ENCODE peak calls at places on chromosome 4, in seven cellular contexts. Z is fibroblast of mammary gland; Q is SW480; L is NCI-H1694 treated with DMSO at 0.1 percent for 48 hours; P is Karpas-422; Y is stimulated activated CD4-positive, alpha-beta T cell treated with anti-CD3 and anti-CD28 coated beads, Interleukin-2, amount 100 ng/mL, for 48 hours; B is GM23338. R is an unnamed sample.

GRCh38 chr4:81166431-81166830 is 48.6 kb downstream of the PRKG2 start:
- DNase-seq in B (no peak), Z (peak), Y (no peak), Q (no peak), L (peak), P (no peak), R (peak)

GRCh38 chr4:83644677-83645639 is 109.0 kb downstream of the GPAT3 start:
- DNase-seq in Q (peak), Z (peak), B (peak), Y (peak), P (peak), L (peak), R (peak)

GRCh38 chr4:170214731-170215130 is 125.0 kb upstream of the AADAT start:
- DNase-seq in P (no peak), Q (no peak), Y (no peak), L (no peak), B (no peak), Z (no peak), R (no peak)

GRCh38 chr4:152516156-152516555 is 19.7 kb downstream of the FBXW7 start:
- DNase-seq in B (peak), Z (peak), L (no peak), Q (no peak), Y (no peak), P (no peak), R (no peak)

GRCh38 chr4:151226004-151226932 is 50.7 kb upstream of the PRSS48 start:
- DNase-seq in P (no peak), L (no peak), Q (no peak), Y (no peak), Z (peak), B (no peak), R (no peak)

GRCh38 chr4:128810331-128810870 is 901 bp downstream of the JADE1 start:
- DNase-seq in B (no peak), L (peak), Q (peak), P (peak), Z (peak), Y (peak), R (peak)

GRCh38 chr4:126106658-126107057 is 791.9 kb downstream of the FAT4 start:
- DNase-seq in Y (no peak), P (no peak), Q (no peak), L (no peak), B (peak), Z (peak), R (no peak)

GRCh38 chr4:89939994-89940393 is 45.3 kb downstream of the MMRN1 start:
- DNase-seq in Q (no peak), Y (no peak), P (peak), B (no peak), L (peak), Z (no peak), R (no peak)

GRCh38 chr4:2291705-2292651 is 30.1 kb upstream of the MXD4 start:
- DNase-seq in Q (no peak), B (no peak), Y (no peak), P (no peak), L (no peak), Z (no peak), R (no peak)

GRCh38 chr4:38141808-38142500 is 181.8 kb downstream of the PTTG2 start:
- DNase-seq in Z (peak), Y (no peak), B (no peak), P (no peak), L (no peak), Q (no peak), R (no peak)

GRCh38 chr4:5890063-5890727 is 2.7 kb downstream of the CRMP1 start:
- DNase-seq in Q (no peak), Z (no peak), B (peak), L (peak), P (no peak), Y (no peak), R (peak)

GRCh38 chr4:168699224-168699878 is 202.5 kb downstream of the PALLD start:
- DNase-seq in Z (no peak), L (no peak), Y (no peak), Q (no peak), P (no peak), B (no peak), R (no peak)

GRCh38 chr4:91936301-91936700 is 367.5 kb upstream of the GRID2 start:
- DNase-seq in P (no peak), B (no peak), L (peak), Z (no peak), Y (no peak), Q (no peak), R (no peak)

GRCh38 chr4:38757945-38758344 is 24.8 kb downstream of the TLR10 start:
- DNase-seq in L (no peak), P (peak), B (peak), Q (peak), Y (no peak), Z (peak), R (no peak)

GRCh38 chr4:118711047-118711446 is 25.9 kb downstream of the METTL14 start:
- DNase-seq in P (no peak), Z (peak), B (no peak), Y (no peak), L (no peak), Q (no peak), R (no peak)

GRCh38 chr4:126784966-126785580 is 847.7 kb upstream of the INTU start:
- DNase-seq in Q (no peak), Z (no peak), P (no peak), Y (no peak), L (no peak), B (no peak), R (no peak)

GRCh38 chr4:139042981-139043460 is 27.4 kb downstream of the NOCT start:
- DNase-seq in Q (no peak), Y (no peak), Z (no peak), L (no peak), P (no peak), B (no peak), R (peak)

GRCh38 chr4:169655401-169655800 is 35.0 kb downstream of the CLCN3 start:
- DNase-seq in P (no peak), Q (no peak), Y (no peak), Z (no peak), L (no peak), B (no peak), R (no peak)

GRCh38 chr4:10096201-10096975 is 20.2 kb downstream of the WDR1 start:
- DNase-seq in Q (no peak), Z (peak), Y (peak), L (no peak), P (no peak), B (no peak), R (no peak)

GRCh38 chr4:102541708-102542107 is 40.5 kb downstream of the NFKB1 start:
- DNase-seq in Z (no peak), Q (no peak), L (no peak), P (no peak), B (peak), Y (no peak), R (no peak)

GRCh38 chr4:161448550-161449180 is 715.1 kb downstream of the FSTL5 start:
- DNase-seq in Y (no peak), Q (no peak), Z (no peak), L (no peak), B (no peak), P (no peak), R (no peak)

GRCh38 chr4:18063079-18063478 is 41.5 kb upstream of the LCORL start:
- DNase-seq in Y (no peak), L (no peak), B (no peak), P (no peak), Z (no peak), Q (no peak), R (no peak)

GRCh38 chr4:88846232-88846790 is 148.7 kb upstream of the NAP1L5 start:
- DNase-seq in Q (no peak), L (no peak), B (no peak), Y (no peak), Z (peak), P (no peak), R (no peak)

GRCh38 chr4:154332681-154333421 is 158.7 kb downstream of the DCHS2 start:
- DNase-seq in Q (no peak), P (no peak), Z (peak), L (no peak), Y (peak), B (peak), R (no peak)

GRCh38 chr4:121714548-121714947 is 17.8 kb upstream of the ANXA5 start:
- DNase-seq in L (no peak), Z (no peak), P (no peak), Y (no peak), B (no peak), Q (no peak), R (no peak)

GRCh38 chr4:105619193-105619931 is 66.9 kb downstream of the ARHGEF38 start:
- DNase-seq in L (no peak), P (no peak), Y (no peak), Q (no peak), Z (no peak), B (no peak), R (no peak)

GRCh38 chr4:94605241-94605640 is 152.5 kb upstream of the BMPR1B start:
- DNase-seq in B (no peak), P (no peak), L (no peak), Q (no peak), Z (no peak), Y (no peak), R (no peak)

GRCh38 chr4:149896428-149896827 is 80.8 kb upstream of the IQCM start:
- DNase-seq in Q (peak), L (peak), Y (no peak), P (no peak), B (peak), Z (peak), R (peak)

GRCh38 chr4:22500831-22501714 is 14.8 kb downstream of the ADGRA3 start:
- DNase-seq in Y (peak), L (no peak), Z (peak), P (no peak), Q (peak), B (no peak), R (peak)

GRCh38 chr4:81984746-81985145 is 389.0 kb downstream of the HNRNPD start:
- DNase-seq in Z (no peak), Q (no peak), B (no peak), Y (no peak), L (no peak), P (no peak), R (peak)

GRCh38 chr4:80322716-80323115 is 12.8 kb upstream of the CFAP299 start:
- DNase-seq in P (no peak), B (no peak), Z (peak), Q (no peak), L (no peak), Y (no peak), R (no peak)

GRCh38 chr4:41535911-41536361 is 2.0 kb upstream of the LIMCH1 start:
- DNase-seq in B (no peak), Z (no peak), L (no peak), Y (no peak), P (no peak), Q (no peak), R (no peak)

GRCh38 chr4:91065117-91065516 is 937.9 kb downstream of the CCSER1 start:
- DNase-seq in Y (no peak), B (no peak), L (no peak), Q (no peak), Z (no peak), P (no peak), R (no peak)